ENCODE peak calls at places on chromosomes 4 and X, in nine cellular contexts. N is PC-3, F is osteoblast, A is hepatocyte, D is neural progenitor cell, X is H1, K is K562, V is GM12878, U is mammary epithelial cell. L is an unnamed sample.
A peak's percentile ranks its signal among the peaks of the same experiment; 100 is the strongest.

GRCh38 chr4:42600578-42600977 is 56.3 kb downstream of the ATP8A1 start:
- DNase-seq in X (no peak), D (no peak), U (no peak), F (no peak), V (no peak), N (no peak), K (no peak), A (no peak), L (no peak)

GRCh38 chr4:15653430-15653829 is 1.7 kb downstream of the FBXL5 start:
- DNase-seq in K (no peak), A (no peak), D (no peak), F (no peak), X (no peak), N (no peak), V (no peak), U (no peak), L (no peak)

GRCh38 chr4:38819569-38819968 is 15.0 kb upstream of the TLR1 start:
- DNase-seq in N (peak; percentile 70), A (no peak), F (no peak), X (no peak), K (no peak), D (no peak), U (peak; percentile 93), V (peak; percentile 68), L (peak; percentile 66)

GRCh38 chr4:12445711-12446110 is 1017.0 kb upstream of the HS3ST1 start:
- DNase-seq in A (no peak), K (no peak), X (no peak), F (no peak), D (no peak), V (no peak), N (no peak), U (no peak), L (no peak)

GRCh38 chr4:105147226-105148151 is 813 bp downstream of the TET2 start:
- DNase-seq in A (peak; percentile 48), N (peak; percentile 22), V (no peak), U (peak; percentile 49), K (peak; percentile 26), F (peak; percentile 81), X (no peak), D (peak; percentile 58), L (peak; percentile 56)

GRCh38 chrX:135528274-135528673 is 7.8 kb downstream of the INTS6L start:
- DNase-seq in X (no peak), D (no peak), K (peak; percentile 16), N (no peak), U (no peak), V (no peak), A (no peak), F (no peak), L (no peak)

GRCh38 chr4:133320576-133321170 is 171.6 kb downstream of the PCDH10 start:
- DNase-seq in N (peak; percentile 52), X (no peak), A (peak; percentile 68), U (peak; percentile 11), K (peak; percentile 12), F (no peak), D (peak; percentile 62), V (no peak), L (peak; percentile 42)

GRCh38 chr4:140342620-140343019 is 30.8 kb upstream of the SCOC start:
- DNase-seq in U (no peak), D (no peak), K (no peak), V (no peak), F (no peak), X (no peak), A (no peak), N (no peak), L (no peak)

GRCh38 chr4:6659897-6660296 is 19.4 kb downstream of the MRFAP1 start:
- DNase-seq in U (no peak), N (no peak), X (no peak), A (no peak), F (no peak), D (no peak), V (no peak), K (no peak), L (no peak)

GRCh38 chr4:16039139-16039538 is 44.7 kb downstream of the PROM1 start:
- DNase-seq in A (no peak), F (no peak), D (no peak), V (no peak), N (no peak), K (no peak), X (no peak), U (no peak), L (no peak)

GRCh38 chr4:5995901-5996623 is 22.2 kb downstream of the C4orf50 start:
- DNase-seq in D (no peak), V (no peak), A (no peak), U (no peak), N (no peak), X (no peak), K (no peak), F (no peak), L (no peak)

GRCh38 chrX:148412006-148412405 is 88.4 kb upstream of the AFF2 start:
- DNase-seq in F (no peak), D (no peak), K (no peak), V (no peak), A (no peak), X (no peak), U (peak; percentile 58), N (no peak), L (no peak)

GRCh38 chr4:5998333-5998936 is 19.8 kb downstream of the C4orf50 start:
- DNase-seq in K (peak; percentile 74), F (peak; percentile 93), U (peak; percentile 20), D (peak; percentile 90), A (peak; percentile 85), X (peak; percentile 79), N (peak; percentile 59), V (no peak), L (peak; percentile 56)

GRCh38 chr4:147927377-147928137 is 195.7 kb downstream of the ARHGAP10 start:
- DNase-seq in D (no peak), A (no peak), X (no peak), N (peak; percentile 24), U (no peak), K (no peak), V (no peak), F (no peak), L (peak; percentile 46)

GRCh38 chr4:153151535-153152452 is 52.4 kb upstream of the TRIM2 start:
- DNase-seq in X (peak; percentile 95), F (no peak), A (peak; percentile 92), K (peak; percentile 36), V (no peak), N (peak; percentile 27), U (peak; percentile 19), D (peak; percentile 97), L (peak; percentile 67)

GRCh38 chr4:71379126-71379525 is 40.3 kb downstream of the SLC4A4 start:
- DNase-seq in V (no peak), A (no peak), X (no peak), F (no peak), U (no peak), N (no peak), D (no peak), K (no peak), L (no peak)
- H3K79me2 ChIP-seq in V (no peaks in the 10 kb centered on the region), A (no peaks in the 10 kb centered on the region), X (no peaks in the 10 kb centered on the region), F (no peaks in the 10 kb centered on the region), U (no peaks in the 10 kb centered on the region), N (no peaks in the 10 kb centered on the region), D (no peaks in the 10 kb centered on the region), K (no peaks in the 10 kb centered on the region), L (no peaks in the 10 kb centered on the region)

GRCh38 chrX:16785247-16786138 is 773 bp upstream of the TXLNG start:
- DNase-seq in F (peak; percentile 26), N (peak; percentile 6), D (peak; percentile 39), A (peak; percentile 35), V (no peak), K (no peak), U (no peak), X (no peak), L (no peak)

GRCh38 chrX:16783452-16783851 is 2.8 kb upstream of the TXLNG start:
- DNase-seq in A (no peak), U (no peak), X (no peak), V (no peak), K (no peak), N (no peak), F (no peak), D (no peak), L (no peak)

GRCh38 chrX:16786139-16786790 is at the start of gene TXLNG:
- DNase-seq in F (peak; percentile 99), N (peak; percentile 97), D (peak; percentile 100), U (peak; percentile 100), V (peak; percentile 99), K (peak; percentile 90), X (peak; percentile 86), A (peak; percentile 100), L (peak; percentile 100)

GRCh38 chrX:16786791-16787735 is 797 bp downstream of the TXLNG start:
- DNase-seq in K (peak; percentile 60), N (peak; percentile 35), X (peak; percentile 46), F (peak; percentile 66), D (peak; percentile 73), V (no peak), A (peak; percentile 58), U (peak; percentile 19), L (no peak)

DNA sequence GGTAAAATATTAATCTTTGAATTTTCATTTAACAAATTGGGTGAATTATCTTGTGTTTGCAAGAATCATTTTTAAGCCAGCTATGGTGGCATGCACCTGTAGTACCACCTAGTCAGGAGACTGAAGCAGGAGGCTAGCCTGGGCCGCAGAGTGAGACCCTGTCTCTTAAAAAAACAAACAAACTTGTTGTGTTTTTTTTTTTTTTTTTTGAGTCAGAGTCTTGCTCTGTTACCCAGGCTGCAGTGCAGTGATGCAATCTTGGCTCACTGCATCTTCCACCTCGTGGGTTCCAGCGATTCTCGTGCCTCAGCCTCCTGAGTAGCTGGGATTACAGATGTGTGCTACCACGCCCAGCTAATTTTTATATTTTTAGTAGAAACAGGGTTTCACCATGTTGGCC is 2.2 kb downstream of the TXLNG start:
- DNase-seq in X (no peak), D (no peak), F (no peak), N (no peak), K (no peak), V (no peak), A (no peak), U (no peak), L (peak; percentile 36)
- H3K79me2 ChIP-seq in X (peaks cover 61% of the 10 kb centered on the region), D (peaks cover 81% of the 10 kb centered on the region), F (peaks cover 50% of the 10 kb centered on the region), N (peaks cover 64% of the 10 kb centered on the region), K (peaks cover 68% of the 10 kb centered on the region), V (peaks cover 39% of the 10 kb centered on the region), A (peaks cover 67% of the 10 kb centered on the region), U (peaks cover 66% of the 10 kb centered on the region), L (peaks cover 16% of the 10 kb centered on the region)

GRCh38 chr4:20254517-20255250 is 3.0 kb downstream of the SLIT2 start:
- DNase-seq in V (no peak), D (peak; percentile 75), X (no peak), K (no peak), A (peak; percentile 46), U (no peak), F (peak; percentile 93), N (no peak), L (peak; percentile 45)
- H3K79me2 ChIP-seq in V (no peaks in the 10 kb centered on the region), D (no peaks in the 10 kb centered on the region), X (no peaks in the 10 kb centered on the region), K (no peaks in the 10 kb centered on the region), A (peaks cover 43% of the 10 kb centered on the region), U (peaks cover 13% of the 10 kb centered on the region), F (peaks cover 58% of the 10 kb centered on the region), N (peaks cover 79% of the 10 kb centered on the region), L (peaks cover 39% of the 10 kb centered on the region)

DNA sequence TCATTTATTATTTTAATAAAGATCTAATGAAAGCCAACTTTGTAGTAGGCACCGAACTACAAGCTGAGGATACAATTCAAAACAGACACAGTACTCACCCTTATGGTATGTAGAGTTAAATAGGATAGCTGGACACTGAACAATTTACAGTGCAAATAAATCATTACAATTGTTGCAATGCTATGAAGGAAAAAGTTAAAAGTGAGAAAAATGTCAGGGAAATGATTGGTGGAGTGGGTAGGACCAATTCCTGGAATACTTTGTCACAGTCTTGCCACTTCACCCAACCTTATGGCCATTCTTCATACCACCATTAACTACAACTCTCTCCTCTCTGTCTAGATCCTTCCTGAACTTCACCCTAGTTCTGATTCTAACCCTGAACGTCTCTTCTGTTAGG is 70.1 kb upstream of the CCSER1 start:
- DNase-seq in V (no peak), K (no peak), U (no peak), X (no peak), A (no peak), F (peak; percentile 19), N (no peak), D (no peak), L (no peak)
- H3K79me2 ChIP-seq in V (no peaks in the 10 kb centered on the region), K (no peaks in the 10 kb centered on the region), U (no peaks in the 10 kb centered on the region), X (no peaks in the 10 kb centered on the region), A (no peaks in the 10 kb centered on the region), F (no peaks in the 10 kb centered on the region), N (no peaks in the 10 kb centered on the region), D (no peaks in the 10 kb centered on the region), L (no peaks in the 10 kb centered on the region)